ENCODE peak calls at places on chromosomes 6 and 20, in five cellular contexts. O is Panc1, Z is HCT116, C is GM23338, S is upper lobe of left lung. X is an unnamed sample.

GRCh38 chr20:24842591-24843442 is 106.3 kb upstream of the CST7 start:
- ATAC-seq in C (no peak), Z (no peak), S (no peak), O (no peak), X (no peak)

GRCh38 chr20:41248371-41249024 is 69.0 kb downstream of the ZHX3 start:
- ATAC-seq in Z (no peak), O (no peak), C (no peak), S (peak), X (peak)

GRCh38 chr6:169864148-169865030 is 113.0 kb downstream of the ERMARD start:
- ATAC-seq in O (no peak), S (no peak), Z (no peak), C (no peak), X (no peak)

GRCh38 chr6:399785-400517 is 8.4 kb downstream of the IRF4 start:
- ATAC-seq in S (no peak), C (no peak), O (no peak), Z (no peak), X (no peak)

GRCh38 chr6:39610229-39610628 is 115.0 kb downstream of the KIF6 start:
- ATAC-seq in S (no peak), C (no peak), Z (no peak), O (no peak), X (peak)

GRCh38 chr20:62860924-62861691 is 514 bp downstream of the TCFL5 start:
- ATAC-seq in O (peak), C (no peak), S (no peak), Z (peak), X (peak)

GRCh38 chr6:8434727-8435092 is 635 bp downstream of the SLC35B3 start:
- ATAC-seq in C (no peak), S (no peak), Z (peak), O (no peak), X (no peak)

GRCh38 chr6:89475634-89476033 is 42.7 kb downstream of the ANKRD6 start:
- ATAC-seq in C (no peak), O (peak), S (peak), Z (no peak), X (no peak)

GRCh38 chr6:156585859-156586258 is 191.3 kb upstream of the ARID1B start:
- ATAC-seq in S (no peak), C (no peak), Z (no peak), O (no peak), X (no peak)

GRCh38 chr6:120735641-120736040 is 598.6 kb downstream of the TBC1D32 start:
- ATAC-seq in O (no peak), S (no peak), C (no peak), Z (no peak), X (no peak)

GRCh38 chr20:14883324-14883723 is 545.9 kb upstream of the FLRT3 start:
- ATAC-seq in Z (no peak), O (no peak), S (no peak), C (no peak), X (no peak)

GRCh38 chr6:132589454-132589853 is at the start of gene TAAR5:
- ATAC-seq in O (no peak), Z (no peak), S (no peak), C (no peak), X (no peak)

GRCh38 chr6:159013229-159013628 is 13.2 kb upstream of the RSPH3 start:
- ATAC-seq in S (no peak), Z (no peak), O (no peak), C (no peak), X (no peak)

GRCh38 chr20:30816182-30816645 is 441.2 kb upstream of the DEFB115 start:
- ATAC-seq in Z (peak), C (peak), O (no peak), S (peak), X (no peak)

GRCh38 chr6:5091646-5092045 is 6.5 kb downstream of the PPP1R3G start:
- ATAC-seq in C (no peak), S (no peak), O (no peak), Z (no peak), X (no peak)

GRCh38 chr6:124881898-124882579 is 80.2 kb upstream of the RNF217 start:
- ATAC-seq in O (no peak), Z (no peak), S (no peak), C (peak), X (no peak)

GRCh38 chr6:161038229-161039003 is 46.8 kb downstream of the MAP3K4 start:
- ATAC-seq in C (no peak), S (peak), O (peak), Z (peak), X (peak)

GRCh38 chr6:46023216-46023915 is 7.7 kb upstream of the CLIC5 start:
- ATAC-seq in Z (no peak), O (no peak), C (no peak), S (no peak), X (peak)

GRCh38 chr20:23178806-23179205 is 92.7 kb upstream of the CD93 start:
- ATAC-seq in C (no peak), Z (no peak), S (peak), O (no peak), X (no peak)

GRCh38 chr6:117591405-117591804 is 10.9 kb downstream of the GOPC start:
- ATAC-seq in O (no peak), C (no peak), Z (no peak), S (no peak), X (no peak)

GRCh38 chr6:73713426-73714147 is 17.6 kb downstream of the CD109 start:
- ATAC-seq in O (peak), S (peak), Z (no peak), C (no peak), X (peak)

GRCh38 chr20:36582322-36582721 is 8.9 kb downstream of the TGIF2 start:
- ATAC-seq in C (no peak), Z (no peak), O (no peak), S (no peak), X (no peak)

GRCh38 chr6:154840363-154840762 is 107.1 kb downstream of the SCAF8 start:
- ATAC-seq in C (no peak), Z (no peak), O (no peak), S (no peak), X (no peak)

GRCh38 chr6:12537389-12537788 is 179.2 kb upstream of the PHACTR1 start:
- ATAC-seq in Z (no peak), C (no peak), S (no peak), O (no peak), X (no peak)

GRCh38 chr20:48621256-48622078 is 206.3 kb downstream of the PREX1 start:
- ATAC-seq in Z (peak), O (peak), C (no peak), S (no peak), X (no peak)

GRCh38 chr6:55603987-55604386 is 25.0 kb upstream of the HMGCLL1 start:
- ATAC-seq in S (no peak), O (no peak), C (no peak), Z (no peak), X (no peak)

GRCh38 chr6:160750276-160750689 is 48.2 kb downstream of the PLG start:
- ATAC-seq in C (peak), S (no peak), O (peak), Z (peak), X (no peak)

GRCh38 chr6:17381429-17382147 is 11.8 kb upstream of the CAP2 start:
- ATAC-seq in Z (no peak), O (no peak), S (no peak), C (no peak), X (peak)

GRCh38 chr6:26088344-26088743 is 1.1 kb downstream of the HFE start:
- ATAC-seq in O (peak), S (no peak), Z (peak), C (no peak), X (peak)

GRCh38 chr6:73637404-73637803 is 16.4 kb downstream of the SLC17A5 start:
- ATAC-seq in O (no peak), Z (no peak), C (no peak), S (no peak), X (no peak)

GRCh38 chr6:136235233-136235564 is 14.9 kb downstream of the MTFR2 start:
- ATAC-seq in S (no peak), C (no peak), O (no peak), Z (no peak), X (no peak)

GRCh38 chr6:100452998-100453397 is 11.7 kb downstream of the SIM1 start:
- ATAC-seq in C (no peak), Z (no peak), O (no peak), S (no peak), X (no peak)

GRCh38 chr6:10531942-10532341 is 10.8 kb downstream of the GCNT2 start:
- ATAC-seq in S (no peak), Z (no peak), C (peak), O (no peak), X (no peak)

GRCh38 chr6:23456396-23456795 is 669.6 kb upstream of the NRSN1 start:
- ATAC-seq in S (no peak), C (no peak), O (no peak), Z (no peak), X (no peak)

GRCh38 chr6:148407372-148407771 is 64.7 kb downstream of the SASH1 start:
- ATAC-seq in C (no peak), S (peak), O (peak), Z (no peak), X (peak)

GRCh38 chr6:12490376-12490903 is 200.3 kb downstream of the EDN1 start:
- ATAC-seq in C (no peak), Z (no peak), O (no peak), S (no peak), X (no peak)

GRCh38 chr6:75824160-75824559 is 75.1 kb downstream of the MYO6 start:
- ATAC-seq in C (no peak), O (no peak), Z (no peak), S (no peak), X (no peak)

GRCh38 chr6:24997905-24998304 is 62.1 kb upstream of the RIPOR2 start:
- ATAC-seq in S (no peak), C (peak), O (no peak), Z (no peak), X (no peak)
- H3K27ac ChIP-seq in S (no peak), C (peak), O (no peak), Z (no peak), X (no peak)

DNA sequence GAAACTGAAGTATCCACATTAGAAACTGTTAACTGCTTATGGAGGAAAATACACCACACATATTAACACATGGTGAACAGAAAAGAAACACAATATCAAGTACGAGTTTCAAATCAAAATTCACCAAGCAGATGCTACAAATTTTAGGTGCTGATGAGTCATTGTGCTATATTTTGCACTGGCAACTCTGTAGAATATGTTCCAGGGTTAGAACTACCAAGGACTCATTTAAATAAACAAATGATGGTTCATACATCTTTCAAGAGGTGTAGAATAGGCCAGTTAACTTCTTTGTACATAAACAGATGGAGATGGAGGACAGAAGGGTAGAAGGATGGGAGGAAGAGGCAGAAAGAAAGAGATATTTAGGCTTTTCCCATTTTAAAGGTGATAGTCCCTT is 184.9 kb downstream of the ARHGAP18 start:
- ATAC-seq in C (no peak), O (no peak), Z (no peak), S (no peak), X (no peak)
- TF ChIP-seq POLR2AphosphoS5 in C (no peak), O (no peak), Z (no peak), S (no peak), X (no peak)

GRCh38 chr20:33444797-33445560 is 1.4 kb upstream of the SNTA1 start:
- ATAC-seq in C (peak), O (peak), S (no peak), Z (peak), X (no peak)
- TF ChIP-seq CTCF in C (peak), O (no peak), S (no peak), Z (peak), X (no peak)

GRCh38 chr20:5731753-5732366 is 18.3 kb upstream of the SHLD1 start:
- ATAC-seq in Z (no peak), S (peak), O (no peak), C (no peak), X (peak)

GRCh38 chr20:5737619-5737953 is 12.6 kb upstream of the SHLD1 start:
- ATAC-seq in O (no peak), C (no peak), S (no peak), Z (no peak), X (no peak)

GRCh38 chr20:5741089-5741488 is 9.1 kb upstream of the SHLD1 start:
- ATAC-seq in S (no peak), Z (no peak), C (no peak), O (no peak), X (no peak)

GRCh38 chr20:5734559-5735137 is 15.6 kb upstream of the SHLD1 start:
- ATAC-seq in Z (no peak), C (no peak), S (no peak), O (no peak), X (no peak)

DNA sequence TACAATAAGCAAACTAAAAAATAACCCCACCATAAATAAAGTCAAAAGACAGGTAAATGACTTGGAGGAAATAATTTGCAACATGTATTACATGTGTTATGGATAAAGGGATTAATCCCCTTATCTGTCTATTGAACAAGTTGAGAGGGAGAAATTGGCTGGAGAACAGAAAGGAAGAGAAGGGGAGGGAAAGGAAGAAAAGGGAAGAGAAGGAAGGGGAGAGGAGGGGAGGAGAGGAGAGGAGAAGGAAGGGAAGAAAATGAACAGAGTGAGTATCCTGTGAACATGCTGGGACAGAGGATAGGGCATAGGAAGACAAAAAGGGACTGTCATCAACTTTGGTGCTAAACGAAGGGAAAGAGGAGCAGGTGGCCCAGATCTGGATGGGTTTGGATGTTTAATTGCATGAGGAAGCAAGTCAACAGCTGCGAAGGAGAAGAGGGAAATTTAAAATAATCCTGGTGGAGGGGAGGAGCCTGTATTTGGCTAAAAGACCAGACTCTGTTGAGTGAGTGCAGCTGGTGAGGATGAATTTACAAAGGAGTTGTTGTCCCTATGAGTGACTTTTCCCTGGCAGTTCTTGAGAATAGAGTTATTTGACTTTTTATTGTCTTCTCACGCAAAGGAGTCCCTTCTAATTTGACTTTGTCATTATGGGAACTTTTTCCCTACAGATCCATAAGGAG is 14.2 kb upstream of the SHLD1 start:
- ATAC-seq in C (no peak), O (no peak), Z (no peak), S (no peak), X (no peak)
- H3K27ac ChIP-seq in C (no peak), O (no peak), Z (no peak), S (no peak), X (no peak)

GRCh38 chr20:38450412-38450975 is 15.4 kb upstream of the SNHG17 start:
- ATAC-seq in S (no peak), Z (no peak), O (no peak), C (no peak), X (no peak)
- TF ChIP-seq POLR2AphosphoS5 in S (no peak), Z (no peak), O (no peak), C (no peak), X (no peak)

DNA sequence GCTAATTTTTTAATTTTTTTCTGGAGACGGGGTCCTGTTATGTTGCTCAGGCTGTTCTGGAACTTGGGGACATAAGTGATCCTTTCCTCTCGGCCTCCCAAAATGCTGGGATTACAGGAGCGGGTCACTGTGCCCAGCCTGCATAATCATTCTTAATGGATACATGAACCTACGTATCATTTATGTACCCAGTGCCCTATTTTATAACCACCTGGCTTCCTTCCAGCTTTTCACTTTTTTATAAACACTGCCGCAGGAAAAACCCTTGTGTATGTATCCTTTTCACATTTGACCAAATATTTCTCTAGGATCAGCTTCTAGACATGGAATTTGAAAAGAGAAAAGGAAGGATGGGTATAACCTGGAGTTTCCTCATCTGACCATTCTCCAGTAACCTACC is 85.6 kb upstream of the RIN2 start:
- ATAC-seq in S (no peak), C (no peak), Z (no peak), O (no peak), X (no peak)
- TF ChIP-seq CTCF in S (no peak), C (no peak), Z (no peak), O (no peak), X (no peak)

GRCh38 chr6:150394053-150394875 is 25.5 kb downstream of the IYD start:
- ATAC-seq in O (no peak), S (peak), C (no peak), Z (no peak), X (no peak)
- H3K27ac ChIP-seq in O (no peak), S (peak), C (no peak), Z (no peak), X (no peak)

GRCh38 chr6:141521440-141521839 is 611.3 kb upstream of the GJE1 start:
- ATAC-seq in O (no peak), Z (no peak), C (no peak), S (no peak), X (no peak)

GRCh38 chr6:141532211-141532610 is 600.5 kb upstream of the GJE1 start:
- ATAC-seq in Z (no peak), C (no peak), O (no peak), S (no peak), X (no peak)

GRCh38 chr6:141531040-141531439 is 601.7 kb upstream of the GJE1 start:
- ATAC-seq in Z (no peak), S (no peak), C (no peak), O (no peak), X (no peak)

DNA sequence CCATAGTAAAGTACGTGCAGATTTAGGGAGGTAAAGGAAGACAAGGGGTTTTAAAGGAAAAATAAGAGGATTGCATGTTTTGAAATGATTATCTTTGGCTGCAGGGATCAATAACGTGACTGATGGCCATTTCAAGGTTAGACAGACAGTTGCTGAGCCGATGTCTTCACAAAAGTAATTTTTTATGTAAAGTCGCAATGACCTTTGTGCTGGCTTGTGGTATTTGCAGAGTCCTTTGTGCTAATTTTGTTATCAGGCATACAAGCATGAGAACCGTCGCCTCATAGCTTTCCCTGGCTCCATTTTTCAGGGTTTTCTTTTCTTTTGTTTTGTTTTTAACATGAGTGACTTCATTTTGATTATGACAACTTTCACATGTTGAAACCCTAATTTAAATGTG is 605.7 kb upstream of the GJE1 start:
- ATAC-seq in Z (no peak), O (no peak), C (no peak), S (no peak), X (no peak)
- TF ChIP-seq POLR2AphosphoS5 in Z (no peak), O (no peak), C (no peak), S (no peak), X (no peak)

GRCh38 chr20:2088904-2089303 is 12.7 kb upstream of the STK35 start:
- ATAC-seq in Z (no peak), O (no peak), C (peak), S (no peak), X (no peak)

GRCh38 chr20:2089447-2089846 is 12.2 kb upstream of the STK35 start:
- ATAC-seq in C (peak), S (no peak), Z (no peak), O (no peak), X (no peak)

GRCh38 chr20:2093883-2094282 is 7.7 kb upstream of the STK35 start:
- ATAC-seq in S (no peak), O (no peak), C (no peak), Z (no peak), X (no peak)

DNA sequence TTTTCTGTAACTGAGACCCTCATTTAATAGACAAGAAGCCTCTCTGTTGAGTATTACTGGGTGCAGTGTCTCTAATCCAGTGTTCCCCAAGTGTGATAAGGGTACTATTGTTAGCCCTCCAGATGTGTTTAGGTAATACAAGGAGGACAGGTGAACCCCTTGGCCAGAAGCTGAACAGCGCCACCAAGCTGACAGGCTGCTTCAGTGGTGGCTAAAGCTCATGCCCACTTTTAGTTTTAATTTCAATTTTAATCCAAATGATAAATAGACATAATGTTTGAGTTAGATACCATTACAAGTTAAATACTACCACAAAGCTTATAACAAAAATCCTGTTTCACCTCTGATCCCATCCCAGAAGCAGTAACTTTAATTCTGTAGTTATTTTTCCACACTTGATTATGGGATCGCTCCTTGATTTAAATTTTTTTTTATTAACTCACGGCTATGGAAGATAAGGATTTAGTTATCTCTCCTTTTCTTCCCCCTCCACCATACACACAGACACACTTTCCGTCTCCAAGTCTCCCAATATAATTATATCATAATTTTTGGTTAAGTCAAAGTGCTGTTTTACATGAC is 8.3 kb upstream of the STK35 start:
- ATAC-seq in O (peak), Z (peak), C (peak), S (no peak), X (no peak)
- TF ChIP-seq CTCF in O (peak), Z (peak), C (peak), S (no peak), X (no peak)

X was measured in gastroesophageal sphincter.